ENCODE peak calls at places on chromosomes 12 and 14, in four cellular contexts. R is HepG2, C is K562, U is H1. L is an unnamed sample.
A peak's percentile ranks its signal among the peaks of the same experiment; 100 is the strongest.

GRCh38 chr14:65137648-65138317 is 35.5 kb upstream of the MAX start:
- DNase-seq in R (no peak), U (no peak), C (no peak), L (no peak)

GRCh38 chr12:71415336-71416231 is 24.0 kb upstream of the LGR5 start:
- DNase-seq in U (no peak), C (peak; percentile 58), R (peak; percentile 60), L (peak; percentile 66)

GRCh38 chr12:111393700-111394275 is 11.9 kb upstream of the SH2B3 start:
- DNase-seq in U (no peak), C (peak; percentile 43), R (no peak), L (no peak)

GRCh38 chr12:96497800-96498199 is 8.4 kb downstream of the CFAP54 start:
- DNase-seq in C (no peak), U (no peak), R (no peak), L (no peak)

GRCh38 chr12:120230326-120230973 is 29.5 kb upstream of the RPLP0 start:
- DNase-seq in R (peak; percentile 89), C (peak; percentile 91), U (peak; percentile 91), L (peak; percentile 97)

GRCh38 chr14:105061428-105062047 is 3.7 kb downstream of the GPR132 start:
- DNase-seq in R (no peak), C (no peak), U (no peak), L (no peak)

GRCh38 chr12:68106160-68106559 is 53.4 kb downstream of the IFNG start:
- DNase-seq in C (no peak), U (no peak), R (no peak), L (no peak)

GRCh38 chr12:29544428-29545101 is 47.1 kb upstream of the OVCH1 start:
- DNase-seq in U (no peak), C (no peak), R (no peak), L (no peak)

GRCh38 chr14:105408592-105408991 is 10.3 kb downstream of the TEX22 start:
- DNase-seq in U (no peak), R (no peak), C (no peak), L (no peak)

GRCh38 chr12:2623472-2623871 is 171.3 kb upstream of the FKBP4 start:
- DNase-seq in R (no peak), C (no peak), U (no peak), L (no peak)

GRCh38 chr12:53211476-53212381 is 4.7 kb upstream of the ITGB7 start:
- DNase-seq in U (no peak), R (no peak), C (peak; percentile 74), L (no peak)

GRCh38 chr14:92565718-92566115 is 52.1 kb downstream of the RIN3 start:
- DNase-seq in R (no peak), C (no peak), U (no peak), L (no peak)

GRCh38 chr14:55071051-55071450 is 19.6 kb downstream of the MAPK1IP1L start:
- DNase-seq in R (no peak), C (no peak), U (no peak), L (no peak)

GRCh38 chr12:9037431-9037830 is 48.1 kb downstream of the KLRG1 start:
- DNase-seq in C (no peak), U (no peak), R (no peak), L (no peak)

GRCh38 chr12:69101505-69101904 is 137.9 kb upstream of the CPSF6 start:
- DNase-seq in U (no peak), C (no peak), R (peak; percentile 49), L (no peak)

GRCh38 chr12:49260165-49260564 is 4.7 kb upstream of the TUBA1C start:
- DNase-seq in U (no peak), C (no peak), R (no peak), L (no peak)

DNA sequence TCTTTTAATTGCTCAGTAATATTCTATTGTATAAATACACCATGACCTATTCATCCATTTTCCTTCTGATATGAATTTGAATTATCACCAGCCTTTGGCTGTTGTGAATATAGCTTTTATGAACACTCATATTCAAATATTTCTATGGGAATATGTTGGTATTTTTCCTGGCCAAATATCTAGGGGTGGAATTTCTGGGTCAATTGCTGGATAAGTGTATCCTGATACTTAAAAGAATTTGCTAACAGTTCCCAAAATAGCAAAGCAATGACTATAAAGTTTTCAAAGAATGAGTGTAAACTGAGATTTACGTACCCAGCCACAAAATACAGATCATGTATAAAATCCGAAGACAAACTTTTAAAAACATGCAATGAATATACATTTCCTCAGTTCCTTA is 148.7 kb upstream of the CLEC14A start:
- DNase-seq in R (no peak), C (no peak), U (no peak), L (no peak)
- H3K4me2 ChIP-seq in R (no peak overlapping the region), C (no peak overlapping the region), U (no peak overlapping the region), L (no peak overlapping the region)

DNA sequence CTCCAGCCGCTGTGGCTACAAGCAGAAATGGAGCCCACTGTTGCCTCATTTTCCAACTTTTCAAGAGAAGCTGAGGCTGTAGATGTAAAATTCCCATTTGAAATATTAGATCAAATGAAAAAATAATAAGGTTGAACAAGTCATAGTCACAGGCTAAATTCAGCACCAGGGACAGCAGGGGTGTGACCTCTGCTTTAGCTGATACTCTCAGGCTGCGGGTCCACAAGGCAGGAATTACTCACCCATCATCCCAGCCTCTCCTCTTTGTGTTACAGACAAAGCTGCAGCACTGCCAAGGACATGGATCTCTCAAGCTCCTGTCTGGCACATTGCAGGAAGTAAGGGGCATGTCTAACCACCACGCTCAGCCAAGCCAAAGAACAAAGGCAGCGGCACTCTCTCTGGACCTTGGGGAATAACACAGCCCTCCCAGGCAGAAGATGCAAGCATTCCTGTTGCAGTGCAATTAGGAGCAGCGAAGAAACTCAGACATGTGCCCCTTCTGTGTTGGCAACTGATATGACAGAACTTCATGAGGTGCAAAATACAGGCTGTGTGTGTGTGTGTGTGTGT is 783.8 kb downstream of the VRK1 start:
- DNase-seq in C (no peak), U (no peak), R (no peak), L (no peak)
- TF ChIP-seq RNF2 in C (no peak), U (no peak), R (no peak), L (no peak)

DNA sequence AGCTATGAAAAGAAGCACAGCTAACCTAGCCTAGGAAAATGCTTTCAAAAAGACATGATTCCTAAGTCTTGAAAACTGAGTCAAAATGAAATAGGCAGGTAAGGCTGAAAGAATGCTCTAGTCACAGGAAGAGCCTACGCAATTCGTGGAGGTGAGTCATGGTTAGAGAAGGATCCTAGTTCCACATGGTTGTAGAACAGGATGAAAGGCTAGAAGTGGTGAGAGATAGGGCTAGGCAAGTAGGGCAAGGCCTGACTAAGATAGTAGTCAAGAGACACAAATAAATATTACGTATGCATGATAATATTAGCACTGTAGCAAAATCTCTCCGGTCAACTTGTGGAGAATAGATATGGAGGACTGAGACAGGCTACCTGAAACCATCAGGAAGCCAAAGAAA is 47.2 kb downstream of the PLCZ1 start:
- DNase-seq in C (peak; percentile 20), R (no peak), U (no peak), L (peak; percentile 31)
- TF ChIP-seq MAX in C (no peak), R (no peak), U (no peak), L (no peak)

DNA sequence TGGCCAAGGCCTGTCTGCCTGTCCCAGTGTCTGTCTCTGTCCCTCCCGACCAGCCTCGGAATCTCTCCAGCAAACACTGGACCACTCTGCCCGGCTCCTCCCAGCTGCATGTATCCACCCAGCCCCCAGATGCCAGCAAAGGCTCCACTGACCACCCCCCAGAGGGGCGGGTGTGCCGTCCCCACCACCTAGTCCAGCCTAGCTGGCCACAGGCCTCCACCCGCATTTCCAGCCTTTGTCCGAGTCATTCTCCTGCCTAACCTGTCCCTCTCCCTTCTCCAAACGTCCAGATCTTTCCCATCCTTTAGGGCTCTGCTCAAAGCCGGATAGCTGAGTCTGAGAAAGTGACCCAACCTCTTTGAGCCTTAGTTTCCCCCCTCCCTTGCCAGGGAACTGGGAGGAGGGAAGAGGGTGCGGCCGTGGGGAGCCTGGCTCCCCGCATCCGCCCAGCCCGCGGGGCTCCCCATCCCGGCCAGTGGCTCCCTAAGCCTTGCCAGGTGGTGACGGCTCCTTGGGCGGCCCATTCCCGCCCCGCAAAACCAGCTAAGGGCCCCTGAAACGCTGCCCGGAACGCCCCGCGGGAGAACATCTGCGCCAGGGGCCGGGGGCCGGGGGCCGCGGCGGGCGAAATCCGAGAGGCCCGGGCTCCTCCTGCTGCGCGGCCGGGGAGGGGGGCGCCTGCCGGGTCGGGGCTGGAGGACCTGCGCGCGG is 34.6 kb upstream of the ANKRD9 start:
- DNase-seq in C (no peak), R (peak; percentile 59), U (no peak), L (no peak)
- H3K4me2 ChIP-seq in C (no peak overlapping the region), R (peak overlapping the region; percentile 87), U (peak overlapping the region; percentile 77), L (peak overlapping the region; percentile 19)

GRCh38 chr14:79540394-79540793 is 670.9 kb downstream of the DIO2 start:
- DNase-seq in U (no peak), C (no peak), R (no peak), L (no peak)

GRCh38 chr14:79544671-79545070 is 666.6 kb downstream of the DIO2 start:
- DNase-seq in R (no peak), C (no peak), U (no peak), L (no peak)

GRCh38 chr14:79543348-79543747 is 668.0 kb downstream of the DIO2 start:
- DNase-seq in R (no peak), U (no peak), C (no peak), L (no peak)

GRCh38 chr14:79542121-79542520 is 669.2 kb downstream of the DIO2 start:
- DNase-seq in R (no peak), U (no peak), C (no peak), L (no peak)

DNA sequence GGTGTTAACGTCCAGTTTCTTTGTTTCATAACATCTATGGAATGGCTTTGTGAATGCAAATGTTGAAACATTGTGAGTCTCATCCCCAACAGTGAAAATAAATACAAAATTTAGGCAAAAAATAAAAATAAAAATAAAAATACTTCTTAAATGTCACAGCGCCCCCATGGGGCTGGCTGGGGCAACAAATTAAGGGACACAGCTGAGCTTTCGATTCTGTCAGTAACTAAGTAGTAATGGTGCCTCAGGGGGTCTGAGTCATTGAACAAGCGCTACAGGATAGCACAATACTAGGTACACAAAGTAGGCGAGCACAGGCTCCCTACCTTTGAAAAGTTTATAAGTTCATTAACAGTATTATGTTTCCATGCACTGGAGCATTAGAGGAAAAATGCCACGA is 667.3 kb downstream of the DIO2 start:
- DNase-seq in U (peak; percentile 38), R (no peak), C (no peak), L (peak; percentile 2)
- TF ChIP-seq RNF2 in U (no peak), R (no peak), C (no peak), L (no peak)

GRCh38 chr14:31965735-31966598 is 111.1 kb upstream of the ARHGAP5 start:
- DNase-seq in C (peak; percentile 57), U (no peak), R (peak; percentile 96), L (peak; percentile 44)
- TF ChIP-seq MAX in C (no peak), U (no peak), R (peak; percentile 83), L (peak; percentile 22)

GRCh38 chr14:48914382-48914781 is 671.8 kb downstream of the RPS29 start:
- DNase-seq in C (no peak), R (no peak), U (no peak), L (no peak)
- H3K4me2 ChIP-seq in C (no peak overlapping the region), R (no peak overlapping the region), U (no peak overlapping the region), L (no peak overlapping the region)